ENCODE peak calls at places on chromosomes 13 and 19, in seven cellular contexts. T is kidney, Z is brain microvascular endothelial cell, M is astrocyte of the spinal cord, N is fibroblast of lung, K is epithelial cell of esophagus, S is Caco-2. W is an unnamed sample.

GRCh38 chr19:35621708-35622107 is 7.1 kb upstream of the RBM42 start:
- DNase-seq in Z (no peak), T (no peak), S (no peak), N (no peak), M (no peak), K (no peak), W (no peak)

GRCh38 chr19:36073121-36073876 is 18.6 kb downstream of the WDR62 start:
- DNase-seq in T (peak; percentile 2), S (no peak), N (no peak), Z (no peak), K (no peak), M (no peak), W (no peak)

GRCh38 chr19:42386974-42387707 is 3.0 kb downstream of the CNFN start:
- DNase-seq in S (peak; percentile 88), Z (peak; percentile 26), N (peak; percentile 30), K (peak; percentile 76), M (peak; percentile 29), T (no peak), W (peak; percentile 80)

GRCh38 chr13:49538404-49538803 is 42.7 kb downstream of the PHF11 start:
- DNase-seq in Z (no peak), K (no peak), N (no peak), S (no peak), M (no peak), T (no peak), W (no peak)

GRCh38 chr19:56290104-56290503 is 17.6 kb downstream of the EDDM13 start:
- DNase-seq in T (no peak), K (no peak), S (no peak), N (no peak), Z (no peak), M (no peak), W (no peak)

GRCh38 chr19:19410553-19411550 is 5.4 kb downstream of the GATAD2A start:
- DNase-seq in T (peak; percentile 30), Z (no peak), N (no peak), S (no peak), K (no peak), M (no peak), W (no peak)

GRCh38 chr13:59587971-59588716 is 575.6 kb downstream of the DIAPH3 start:
- DNase-seq in M (no peak), T (no peak), N (no peak), Z (no peak), S (no peak), K (no peak), W (no peak)

GRCh38 chr13:100800283-100800875 is 125.8 kb upstream of the TMTC4 start:
- DNase-seq in K (no peak), Z (no peak), M (no peak), N (no peak), S (no peak), T (no peak), W (no peak)

GRCh38 chr13:111907341-111907880 is 159.5 kb upstream of the SOX1 start:
- DNase-seq in Z (no peak), S (no peak), T (no peak), N (no peak), K (no peak), M (no peak), W (no peak)

GRCh38 chr13:50127017-50127725 is 111.9 kb downstream of the KCNRG start:
- DNase-seq in N (peak; percentile 69), M (peak; percentile 56), Z (no peak), T (peak; percentile 86), S (no peak), K (no peak), W (no peak)

GRCh38 chr13:30593001-30593400 is 24.7 kb upstream of the USPL1 start:
- DNase-seq in S (no peak), T (no peak), N (no peak), M (no peak), K (no peak), Z (no peak), W (no peak)

GRCh38 chr19:46599716-46600392 is 1.3 kb upstream of the CALM3 start:
- DNase-seq in S (no peak), M (no peak), T (no peak), N (no peak), Z (no peak), K (no peak), W (no peak)

GRCh38 chr13:99390601-99391000 is 83.4 kb upstream of the GPR183 start:
- DNase-seq in K (no peak), S (peak; percentile 25), M (no peak), T (no peak), Z (no peak), N (no peak), W (no peak)

GRCh38 chr13:93881418-93881817 is 598.1 kb downstream of the DCT start:
- DNase-seq in T (no peak), N (peak; percentile 85), M (no peak), K (no peak), Z (no peak), S (no peak), W (no peak)

GRCh38 chr19:39998511-39998910 is 1.7 kb downstream of the ZNF546 start:
- DNase-seq in T (no peak), N (peak; percentile 46), K (peak; percentile 55), M (peak; percentile 32), S (no peak), Z (no peak), W (no peak)

GRCh38 chr19:32154418-32154817 is 191.0 kb upstream of the ZNF507 start:
- DNase-seq in S (no peak), T (no peak), Z (no peak), N (no peak), M (no peak), K (no peak), W (no peak)

GRCh38 chr19:5131031-5131865 is 162.3 kb downstream of the KDM4B start:
- DNase-seq in N (no peak), Z (no peak), T (no peak), S (no peak), M (no peak), K (no peak), W (no peak)

GRCh38 chr19:4592445-4592844 is 33.0 kb upstream of the SEMA6B start:
- DNase-seq in T (no peak), K (no peak), M (no peak), Z (no peak), S (no peak), N (no peak), W (no peak)

GRCh38 chr19:38792250-38793111 is 3.5 kb downstream of the LGALS7B start:
- DNase-seq in Z (no peak), M (peak; percentile 7), N (peak; percentile 14), T (peak; percentile 85), K (peak; percentile 38), S (no peak), W (no peak)

GRCh38 chr19:17686027-17686511 is 2.1 kb downstream of the UNC13A start:
- DNase-seq in M (peak; percentile 8), T (no peak), Z (peak; percentile 24), S (no peak), K (no peak), N (no peak), W (no peak)

GRCh38 chr19:39046037-39046821 is 13.9 kb upstream of the FBXO27 start:
- DNase-seq in Z (no peak), N (no peak), S (peak; percentile 67), K (no peak), M (no peak), T (no peak), W (peak; percentile 21)

GRCh38 chr19:12085074-12085818 is 20.7 kb downstream of the ZNF844 start:
- DNase-seq in S (no peak), K (peak; percentile 19), N (no peak), M (no peak), Z (no peak), T (no peak), W (no peak)

GRCh38 chr19:55279773-55280643 is at the start of gene HSPBP1:
- DNase-seq in N (peak; percentile 95), T (peak; percentile 99), M (peak; percentile 97), S (peak; percentile 99), K (peak; percentile 99), Z (peak; percentile 90), W (peak; percentile 96)

GRCh38 chr13:31105020-31105800 is 56.5 kb downstream of the HSPH1 start:
- DNase-seq in M (no peak), N (peak; percentile 5), S (no peak), T (no peak), Z (no peak), K (no peak), W (no peak)

GRCh38 chr19:1170938-1171754 is 2.9 kb downstream of the SBNO2 start:
- DNase-seq in K (peak; percentile 33), Z (no peak), M (no peak), N (peak; percentile 42), T (peak; percentile 78), S (no peak), W (no peak)

GRCh38 chr19:2326699-2327360 is 1.6 kb downstream of the LSM7 start:
- DNase-seq in T (peak; percentile 55), S (no peak), K (no peak), M (no peak), N (no peak), Z (no peak), W (no peak)

GRCh38 chr13:78060966-78061365 is 142.3 kb upstream of the EDNRB start:
- DNase-seq in S (no peak), M (no peak), T (no peak), K (peak; percentile 1), N (no peak), Z (no peak), W (peak; percentile 10)

GRCh38 chr13:106373989-106374572 is 161.4 kb downstream of the EFNB2 start:
- DNase-seq in S (no peak), T (no peak), K (peak; percentile 30), M (peak; percentile 94), Z (no peak), N (peak; percentile 88), W (no peak)

GRCh38 chr13:99572921-99573320 is 71.6 kb downstream of the TM9SF2 start:
- DNase-seq in T (no peak), N (no peak), K (no peak), S (no peak), Z (no peak), M (no peak), W (no peak)

GRCh38 chr13:113415825-113416224 is 37.5 kb downstream of the ADPRHL1 start:
- DNase-seq in T (no peak), S (no peak), Z (no peak), K (no peak), N (no peak), M (no peak), W (no peak)
- H3K4me3 ChIP-seq in T (no peak overlapping the region), S (no peak overlapping the region), Z (no peak overlapping the region), K (no peak overlapping the region), N (no peak overlapping the region), M (no peak overlapping the region), W (no peak overlapping the region)

GRCh38 chr19:9961103-9961502 is 24.8 kb upstream of the OLFM2 start:
- DNase-seq in S (no peak), Z (no peak), M (no peak), N (no peak), T (no peak), K (no peak), W (no peak)
- TF ChIP-seq CTCF in S (no peak), Z (no peak), M (no peak), N (no peak), T (no peak), K (no peak), W (no peak)

DNA sequence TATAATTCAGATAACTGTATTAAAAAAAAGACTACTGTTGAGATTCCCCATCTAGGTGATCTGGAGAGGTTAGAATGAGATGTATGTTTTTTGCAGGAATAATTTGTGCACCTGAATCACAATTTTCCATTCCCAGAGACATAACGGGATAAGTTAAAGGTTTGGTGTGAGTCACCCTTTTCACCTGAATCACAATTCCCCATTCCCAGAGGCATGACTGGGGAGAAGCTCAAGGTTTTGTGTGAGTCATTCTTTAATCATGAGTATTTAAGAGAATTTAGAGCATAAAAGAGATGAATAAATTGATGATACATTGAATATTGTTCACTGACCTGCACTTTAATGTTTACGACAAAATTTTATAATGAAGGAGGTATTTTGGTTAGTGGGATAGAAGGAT is 9.0 kb downstream of the OR7A5 start:
- DNase-seq in T (no peak), K (peak; percentile 55), S (no peak), N (no peak), M (no peak), Z (no peak), W (no peak)
- H3K4me3 ChIP-seq in T (no peak overlapping the region), K (no peak overlapping the region), S (no peak overlapping the region), N (no peak overlapping the region), M (no peak overlapping the region), Z (no peak overlapping the region), W (no peak overlapping the region)

GRCh38 chr19:15010497-15011255 is 31.0 kb upstream of the SLC1A6 start:
- DNase-seq in S (no peak), M (no peak), K (no peak), N (no peak), T (peak; percentile 63), Z (no peak), W (no peak)
- TF ChIP-seq CTCF in S (no peak), M (no peak), K (no peak), N (no peak), T (no peak), Z (no peak), W (no peak)

W was measured in BE2C.